ENCODE peak calls at places on chromosome 3, in four cellular contexts. S is mucosa of descending colon, O is nephron progenitor cell, M is GM13977. R is an unnamed sample.

GRCh38 chr3:185705498-185705897 is 119.3 kb downstream of the IGF2BP2 start:
- DNase-seq in S (no peak), O (no peak), M (no peak), R (no peak)

GRCh38 chr3:65600888-65601287 is 437.8 kb downstream of the MAGI1 start:
- DNase-seq in S (no peak), O (no peak), M (no peak), R (no peak)

GRCh38 chr3:185724761-185725160 is 100.1 kb downstream of the IGF2BP2 start:
- DNase-seq in S (no peak), O (no peak), M (no peak), R (no peak)

GRCh38 chr3:24222165-24222805 is 272.4 kb downstream of the THRB start:
- DNase-seq in S (no peak), O (no peak), M (no peak), R (no peak)

GRCh38 chr3:142894493-142894892 is 5.6 kb upstream of the PCOLCE2 start:
- DNase-seq in S (no peak), O (no peak), M (no peak), R (no peak)

GRCh38 chr3:69386535-69387385 is 872 bp upstream of the FRMD4B start:
- DNase-seq in S (no peak), O (no peak), M (peak; percentile 37), R (no peak)

GRCh38 chr3:82087958-82088357 is 326.5 kb upstream of the GBE1 start:
- DNase-seq in S (no peak), O (no peak), M (no peak), R (no peak)

GRCh38 chr3:167653750-167654149 is at the start of gene WDR49:
- DNase-seq in S (no peak), O (no peak), M (no peak), R (no peak)

GRCh38 chr3:141384575-141384974 is 16.3 kb downstream of the ZBTB38 start:
- DNase-seq in S (no peak), O (no peak), M (no peak), R (no peak)

GRCh38 chr3:126720596-126720995 is 16.6 kb downstream of the CHCHD6 start:
- DNase-seq in S (no peak), O (no peak), M (no peak), R (no peak)

GRCh38 chr3:173191611-173192010 is 50.6 kb upstream of the SPATA16 start:
- DNase-seq in S (no peak), O (no peak), M (no peak), R (no peak)

GRCh38 chr3:63862804-63863149 is 828 bp downstream of the THOC7 start:
- DNase-seq in S (no peak), O (no peak), M (peak; percentile 41), R (no peak)

GRCh38 chr3:192482391-192482790 is 244.9 kb downstream of the FGF12 start:
- DNase-seq in S (no peak), O (no peak), M (no peak), R (no peak)

GRCh38 chr3:104436536-104436935 is 930.2 kb upstream of the ALCAM start:
- DNase-seq in S (no peak), O (no peak), M (no peak), R (no peak)

GRCh38 chr3:186960327-186960726 is 30.0 kb downstream of the ST6GAL1 start:
- DNase-seq in S (no peak), O (no peak), M (no peak), R (no peak)

GRCh38 chr3:53030864-53031445 is 14.9 kb downstream of the SFMBT1 start:
- DNase-seq in S (peak; percentile 52), O (no peak), M (peak; percentile 38), R (no peak)

GRCh38 chr3:71048948-71049347 is 534.6 kb downstream of the FOXP1 start:
- DNase-seq in S (peak; percentile 60), O (no peak), M (no peak), R (no peak)